ENCODE peak calls at places on chromosome 7, in six cellular contexts. One of them, this sample, is unnamed.

GRCh38 chr7:138388673-138389491 is 71.2 kb upstream of the TRIM24 start:
- DNase-seq in astrocyte: no peak
- DNase-seq in HCT116: no peak
- DNase-seq in fibroblast of lung: no peak
- DNase-seq in PC-3: peak
- DNase-seq in neural progenitor cell: no peak
- DNase-seq in this sample: no peak

GRCh38 chr7:36360244-36360643 is 29.4 kb upstream of the ANLN start:
- DNase-seq in HCT116: no peak
- DNase-seq in fibroblast of lung: no peak
- DNase-seq in PC-3: no peak
- DNase-seq in neural progenitor cell: peak
- DNase-seq in astrocyte: no peak
- DNase-seq in this sample: no peak

GRCh38 chr7:41489885-41490284 is 213.0 kb downstream of the INHBA start:
- DNase-seq in PC-3: no peak
- DNase-seq in fibroblast of lung: no peak
- DNase-seq in astrocyte: no peak
- DNase-seq in HCT116: no peak
- DNase-seq in neural progenitor cell: no peak
- DNase-seq in this sample: no peak

GRCh38 chr7:128919241-128919640 is 8.7 kb upstream of the KCP start:
- DNase-seq in neural progenitor cell: no peak
- DNase-seq in HCT116: no peak
- DNase-seq in fibroblast of lung: no peak
- DNase-seq in astrocyte: no peak
- DNase-seq in PC-3: no peak
- DNase-seq in this sample: no peak

GRCh38 chr7:131327049-131327625 is 539 bp upstream of the MKLN1 start:
- DNase-seq in PC-3: peak
- DNase-seq in fibroblast of lung: peak
- DNase-seq in HCT116: peak
- DNase-seq in astrocyte: peak
- DNase-seq in neural progenitor cell: no peak
- DNase-seq in this sample: peak

GRCh38 chr7:137820677-137821420 is 25.9 kb downstream of the DGKI start:
- DNase-seq in PC-3: no peak
- DNase-seq in HCT116: no peak
- DNase-seq in neural progenitor cell: peak
- DNase-seq in fibroblast of lung: peak
- DNase-seq in astrocyte: peak
- DNase-seq in this sample: no peak

GRCh38 chr7:107494315-107494751 is 24.5 kb downstream of the GPR22 start:
- DNase-seq in astrocyte: no peak
- DNase-seq in fibroblast of lung: peak
- DNase-seq in HCT116: no peak
- DNase-seq in neural progenitor cell: no peak
- DNase-seq in PC-3: peak
- DNase-seq in this sample: no peak

GRCh38 chr7:87877641-87878040 is 1.3 kb downstream of the DBF4 start:
- DNase-seq in fibroblast of lung: no peak
- DNase-seq in astrocyte: no peak
- DNase-seq in neural progenitor cell: no peak
- DNase-seq in PC-3: peak
- DNase-seq in HCT116: no peak
- DNase-seq in this sample: peak

GRCh38 chr7:142711722-142712616 is 37.3 kb upstream of the PRSS1 start:
- DNase-seq in astrocyte: peak
- DNase-seq in HCT116: peak
- DNase-seq in neural progenitor cell: peak
- DNase-seq in fibroblast of lung: peak
- DNase-seq in PC-3: peak
- DNase-seq in this sample: peak

GRCh38 chr7:93945083-93945482 is 23.5 kb downstream of the GNG11 start:
- DNase-seq in neural progenitor cell: no peak
- DNase-seq in fibroblast of lung: no peak
- DNase-seq in astrocyte: no peak
- DNase-seq in PC-3: no peak
- DNase-seq in HCT116: no peak
- DNase-seq in this sample: peak

GRCh38 chr7:28903779-28904538 is 54.2 kb downstream of the TRIL start:
- DNase-seq in fibroblast of lung: no peak
- DNase-seq in astrocyte: no peak
- DNase-seq in PC-3: no peak
- DNase-seq in HCT116: no peak
- DNase-seq in neural progenitor cell: no peak
- DNase-seq in this sample: no peak

GRCh38 chr7:55515569-55516279 is 56.6 kb downstream of the VOPP1 start:
- DNase-seq in neural progenitor cell: no peak
- DNase-seq in PC-3: no peak
- DNase-seq in astrocyte: no peak
- DNase-seq in fibroblast of lung: no peak
- DNase-seq in HCT116: no peak
- DNase-seq in this sample: no peak

GRCh38 chr7:149714910-149715471 is 58.4 kb downstream of the ZNF467 start:
- DNase-seq in PC-3: peak
- DNase-seq in astrocyte: no peak
- DNase-seq in fibroblast of lung: peak
- DNase-seq in HCT116: no peak
- DNase-seq in neural progenitor cell: no peak
- DNase-seq in this sample: peak

GRCh38 chr7:116786791-116787443 is 75.5 kb upstream of the CAPZA2 start:
- DNase-seq in fibroblast of lung: no peak
- DNase-seq in neural progenitor cell: peak
- DNase-seq in PC-3: peak
- DNase-seq in HCT116: no peak
- DNase-seq in astrocyte: no peak
- DNase-seq in this sample: peak
- H2AFZ ChIP-seq in fibroblast of lung: no peak
- H2AFZ ChIP-seq in neural progenitor cell: no peak
- H2AFZ ChIP-seq in PC-3: no peak
- H2AFZ ChIP-seq in HCT116: no peak
- H2AFZ ChIP-seq in astrocyte: no peak
- H2AFZ ChIP-seq in this sample: no peak

DNA sequence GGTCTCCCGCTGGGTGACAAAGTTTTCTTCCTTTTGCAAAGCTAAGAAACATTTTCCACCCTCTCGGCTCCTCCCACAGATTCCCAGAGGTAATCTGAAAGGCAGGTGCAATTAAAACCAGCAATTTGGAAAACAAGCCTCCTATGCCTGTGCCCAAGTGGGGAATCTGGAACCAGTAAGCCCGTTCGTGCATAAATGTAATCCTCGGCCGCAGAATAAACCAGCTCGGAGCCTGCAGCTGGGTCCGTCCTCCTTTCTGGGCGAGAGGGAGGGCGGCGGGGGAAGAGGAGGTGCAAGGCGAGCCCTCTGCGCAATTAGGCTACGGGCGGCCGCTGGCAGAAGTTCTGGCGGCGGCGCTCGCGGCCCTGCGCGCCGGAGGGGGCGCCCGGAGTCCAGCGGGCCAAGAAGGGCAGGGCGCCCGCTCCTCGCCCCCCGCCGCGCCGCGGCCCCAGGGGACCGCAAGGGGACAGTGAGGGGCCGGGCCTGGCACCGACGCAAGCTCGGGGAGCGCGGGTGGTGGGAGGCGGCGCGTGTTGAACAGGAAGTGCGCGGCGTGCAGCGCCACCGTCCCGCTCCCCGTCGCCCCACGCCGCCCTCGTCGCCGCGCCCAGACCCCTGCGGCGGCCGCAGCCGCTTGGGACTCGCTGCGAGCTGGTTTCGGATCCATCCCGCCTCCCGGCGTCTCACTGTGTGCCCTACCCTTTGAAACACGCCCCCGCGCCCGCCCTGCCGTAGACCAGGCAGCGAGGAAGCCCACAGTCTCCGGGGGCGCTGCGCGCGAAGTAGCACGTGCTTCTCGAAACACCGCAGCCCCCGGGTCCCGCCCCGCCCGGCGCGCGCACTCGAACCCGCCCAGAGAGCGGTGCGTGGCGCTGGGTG is at the start of gene PRKAG2:
- DNase-seq in neural progenitor cell: peak
- DNase-seq in fibroblast of lung: peak
- DNase-seq in HCT116: no peak
- DNase-seq in PC-3: peak
- DNase-seq in astrocyte: no peak
- DNase-seq in this sample: peak
- TF ChIP-seq EZH2 in neural progenitor cell: peak
- TF ChIP-seq EZH2 in fibroblast of lung: peak
- TF ChIP-seq EZH2 in HCT116: no peak
- TF ChIP-seq EZH2 in PC-3: no peak
- TF ChIP-seq EZH2 in astrocyte: peak
- TF ChIP-seq EZH2 in this sample: peak

DNA sequence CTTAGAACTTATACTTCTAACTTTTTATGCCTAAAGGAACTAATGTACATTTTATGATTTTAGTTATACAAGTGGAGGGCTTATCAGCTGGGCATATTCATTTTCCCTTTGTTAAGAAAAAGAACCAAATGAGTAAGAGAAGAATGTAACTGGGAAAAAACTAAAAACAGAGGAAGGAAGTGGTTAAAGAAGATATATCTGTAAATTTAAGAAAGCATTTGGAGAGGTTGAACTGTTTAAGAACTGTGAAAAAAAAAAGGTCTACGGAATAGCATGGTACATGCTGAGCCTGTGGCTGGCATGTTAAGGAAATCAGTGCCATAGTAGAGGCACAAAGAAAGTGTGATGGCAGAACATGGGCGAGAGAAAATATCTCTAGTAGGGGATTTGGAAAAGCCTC is 6.2 kb downstream of the MDFIC start:
- DNase-seq in HCT116: no peak
- DNase-seq in fibroblast of lung: no peak
- DNase-seq in neural progenitor cell: no peak
- DNase-seq in PC-3: no peak
- DNase-seq in astrocyte: no peak
- DNase-seq in this sample: no peak
- H2AFZ ChIP-seq in HCT116: no peak
- H2AFZ ChIP-seq in fibroblast of lung: no peak
- H2AFZ ChIP-seq in neural progenitor cell: no peak
- H2AFZ ChIP-seq in PC-3: no peak
- H2AFZ ChIP-seq in astrocyte: no peak
- H2AFZ ChIP-seq in this sample: no peak

GRCh38 chr7:104328308-104328969 is at the start of gene LHFPL3:
- DNase-seq in PC-3: no peak
- DNase-seq in fibroblast of lung: peak
- DNase-seq in neural progenitor cell: peak
- DNase-seq in astrocyte: no peak
- DNase-seq in HCT116: no peak
- DNase-seq in this sample: no peak
- TF ChIP-seq EZH2 in PC-3: no peak
- TF ChIP-seq EZH2 in fibroblast of lung: no peak
- TF ChIP-seq EZH2 in neural progenitor cell: peak
- TF ChIP-seq EZH2 in astrocyte: no peak
- TF ChIP-seq EZH2 in HCT116: no peak
- TF ChIP-seq EZH2 in this sample: peak

GRCh38 chr7:49817251-49817650 is 43.8 kb downstream of the VWC2 start:
- DNase-seq in neural progenitor cell: no peak
- DNase-seq in HCT116: no peak
- DNase-seq in fibroblast of lung: no peak
- DNase-seq in PC-3: no peak
- DNase-seq in astrocyte: no peak
- DNase-seq in this sample: no peak

DNA sequence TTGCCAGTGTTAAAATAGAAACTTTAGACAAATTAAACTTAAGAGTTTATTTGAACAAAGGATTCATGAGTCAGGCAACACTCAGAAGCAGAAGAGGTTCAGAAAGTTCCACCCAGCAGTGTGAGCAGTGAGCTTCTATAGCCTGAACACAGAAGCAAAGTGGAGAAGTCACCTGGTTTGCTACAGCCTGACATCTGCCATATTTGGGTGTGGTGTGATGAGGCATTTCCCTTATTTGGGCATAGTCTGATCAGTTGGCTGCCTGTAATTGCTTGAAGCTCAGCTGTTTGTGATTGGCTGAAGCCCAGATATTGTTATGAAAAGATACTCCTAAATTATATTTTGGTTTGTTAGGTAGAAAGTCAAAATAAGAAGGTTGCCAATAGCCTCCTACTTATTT is 39.1 kb downstream of the VWC2 start:
- DNase-seq in PC-3: no peak
- DNase-seq in fibroblast of lung: no peak
- DNase-seq in HCT116: no peak
- DNase-seq in astrocyte: no peak
- DNase-seq in neural progenitor cell: no peak
- DNase-seq in this sample: no peak
- H2AFZ ChIP-seq in PC-3: no peak
- H2AFZ ChIP-seq in fibroblast of lung: no peak
- H2AFZ ChIP-seq in HCT116: no peak
- H2AFZ ChIP-seq in astrocyte: no peak
- H2AFZ ChIP-seq in neural progenitor cell: peak
- H2AFZ ChIP-seq in this sample: no peak

DNA sequence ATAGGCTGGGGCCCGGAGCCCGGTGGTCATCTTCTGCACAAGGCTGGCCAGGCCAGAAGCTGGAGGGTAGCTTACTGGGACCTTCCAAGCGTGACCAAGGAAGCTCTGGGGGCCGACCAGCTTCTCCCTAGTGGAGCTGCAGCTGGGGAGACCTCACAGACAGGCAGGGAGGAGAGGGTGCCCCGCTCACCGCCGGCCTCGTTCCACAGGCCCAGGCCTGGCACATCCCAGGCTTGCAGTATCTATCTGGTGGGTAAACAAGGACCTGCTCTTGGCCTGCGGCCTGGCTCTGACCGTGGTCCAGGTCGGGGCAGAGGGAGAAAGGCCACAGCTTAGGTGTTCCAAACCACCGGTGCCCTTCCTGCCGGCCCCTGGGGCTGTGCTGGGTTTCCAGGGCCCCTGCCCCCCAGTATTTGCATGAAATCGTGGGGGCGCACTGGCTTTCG is 1.6 kb upstream of the ELFN1 start:
- DNase-seq in fibroblast of lung: peak
- DNase-seq in HCT116: no peak
- DNase-seq in astrocyte: no peak
- DNase-seq in PC-3: no peak
- DNase-seq in neural progenitor cell: peak
- DNase-seq in this sample: no peak
- TF ChIP-seq EZH2 in fibroblast of lung: peak
- TF ChIP-seq EZH2 in HCT116: no peak
- TF ChIP-seq EZH2 in astrocyte: no peak
- TF ChIP-seq EZH2 in PC-3: no peak
- TF ChIP-seq EZH2 in neural progenitor cell: no peak
- TF ChIP-seq EZH2 in this sample: no peak

DNA sequence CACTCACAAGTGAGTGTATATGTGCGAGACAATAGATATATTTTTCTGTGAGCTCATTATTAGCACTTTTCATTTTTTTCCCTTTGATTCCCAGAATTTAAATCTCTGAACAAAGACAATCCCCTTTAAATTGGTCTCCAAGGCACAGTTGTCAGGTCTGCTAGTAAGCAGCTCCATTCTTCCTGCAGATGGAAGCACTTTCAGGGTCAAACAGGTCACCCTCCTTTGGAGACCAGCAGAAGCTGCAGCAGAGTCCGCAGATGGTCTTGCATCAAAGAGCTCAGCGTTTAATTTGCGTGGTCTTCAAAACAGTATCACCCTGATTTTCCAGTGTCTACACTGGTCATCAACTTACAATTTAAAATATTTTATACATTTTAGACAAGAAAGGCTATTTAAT is 543.8 kb downstream of the ARL4A start:
- DNase-seq in fibroblast of lung: no peak
- DNase-seq in HCT116: no peak
- DNase-seq in neural progenitor cell: peak
- DNase-seq in PC-3: no peak
- DNase-seq in astrocyte: no peak
- DNase-seq in this sample: no peak
- H2AFZ ChIP-seq in fibroblast of lung: no peak
- H2AFZ ChIP-seq in HCT116: no peak
- H2AFZ ChIP-seq in neural progenitor cell: no peak
- H2AFZ ChIP-seq in PC-3: no peak
- H2AFZ ChIP-seq in astrocyte: no peak
- H2AFZ ChIP-seq in this sample: no peak

This sample was measured in endothelial cell of umbilical vein.